ENCODE peak calls at places on chromosomes 3 and 15, in ten cellular contexts. One of them, this sample, is unnamed.

GRCh38 chr3:77467702-77468407 is 428.0 kb downstream of the ROBO2 start:
- DNase-seq in psoas muscle: no peak
- DNase-seq in adrenal gland: no peak
- DNase-seq in SK-N-SH: no peak
- DNase-seq in AG09309: no peak
- DNase-seq in AG10803: peak; percentile 12
- DNase-seq in astrocyte of the spinal cord: no peak
- DNase-seq in fibroblast of the aortic adventitia: no peak
- DNase-seq in NB4: no peak
- DNase-seq in GM23338: no peak
- DNase-seq in this sample: no peak

GRCh38 chr15:42427429-42428223 is 63.3 kb downstream of the ZNF106 start:
- DNase-seq in fibroblast of the aortic adventitia: peak; percentile 94
- DNase-seq in AG10803: peak; percentile 95
- DNase-seq in AG09309: peak; percentile 89
- DNase-seq in SK-N-SH: no peak
- DNase-seq in adrenal gland: no peak
- DNase-seq in GM23338: no peak
- DNase-seq in psoas muscle: no peak
- DNase-seq in NB4: no peak
- DNase-seq in astrocyte of the spinal cord: peak; percentile 87
- DNase-seq in this sample: peak; percentile 75

GRCh38 chr3:10759495-10759894 is 56.5 kb upstream of the SLC6A11 start:
- DNase-seq in astrocyte of the spinal cord: no peak
- DNase-seq in adrenal gland: no peak
- DNase-seq in AG10803: no peak
- DNase-seq in NB4: no peak
- DNase-seq in AG09309: no peak
- DNase-seq in psoas muscle: no peak
- DNase-seq in GM23338: no peak
- DNase-seq in SK-N-SH: no peak
- DNase-seq in fibroblast of the aortic adventitia: no peak
- DNase-seq in this sample: no peak

GRCh38 chr3:189249987-189250386 is 78.2 kb downstream of the TPRG1 start:
- DNase-seq in psoas muscle: no peak
- DNase-seq in NB4: no peak
- DNase-seq in adrenal gland: no peak
- DNase-seq in astrocyte of the spinal cord: no peak
- DNase-seq in GM23338: no peak
- DNase-seq in SK-N-SH: no peak
- DNase-seq in AG10803: no peak
- DNase-seq in fibroblast of the aortic adventitia: no peak
- DNase-seq in AG09309: no peak
- DNase-seq in this sample: no peak

GRCh38 chr15:70766597-70766996 is 3.2 kb upstream of the UACA start:
- DNase-seq in AG09309: no peak
- DNase-seq in AG10803: no peak
- DNase-seq in fibroblast of the aortic adventitia: no peak
- DNase-seq in adrenal gland: no peak
- DNase-seq in psoas muscle: no peak
- DNase-seq in SK-N-SH: no peak
- DNase-seq in astrocyte of the spinal cord: no peak
- DNase-seq in GM23338: no peak
- DNase-seq in NB4: no peak
- DNase-seq in this sample: no peak

GRCh38 chr15:52050416-52050815 is 31.4 kb downstream of the MAPK6 start:
- DNase-seq in NB4: no peak
- DNase-seq in astrocyte of the spinal cord: peak; percentile 38
- DNase-seq in GM23338: no peak
- DNase-seq in adrenal gland: no peak
- DNase-seq in psoas muscle: no peak
- DNase-seq in fibroblast of the aortic adventitia: peak; percentile 33
- DNase-seq in AG10803: peak; percentile 57
- DNase-seq in SK-N-SH: no peak
- DNase-seq in AG09309: no peak
- DNase-seq in this sample: no peak

GRCh38 chr3:152352559-152352958 is 83.8 kb downstream of the MBNL1 start:
- DNase-seq in SK-N-SH: no peak
- DNase-seq in adrenal gland: no peak
- DNase-seq in GM23338: peak; percentile 24
- DNase-seq in AG09309: no peak
- DNase-seq in psoas muscle: no peak
- DNase-seq in astrocyte of the spinal cord: no peak
- DNase-seq in AG10803: peak; percentile 31
- DNase-seq in fibroblast of the aortic adventitia: no peak
- DNase-seq in NB4: no peak
- DNase-seq in this sample: no peak

GRCh38 chr15:70853855-70854668 is at the start of gene LARP6:
- DNase-seq in GM23338: peak; percentile 72
- DNase-seq in SK-N-SH: peak; percentile 96
- DNase-seq in AG09309: no peak
- DNase-seq in adrenal gland: peak; percentile 45
- DNase-seq in AG10803: peak; percentile 53
- DNase-seq in psoas muscle: peak; percentile 68
- DNase-seq in NB4: peak; percentile 9
- DNase-seq in astrocyte of the spinal cord: peak; percentile 76
- DNase-seq in fibroblast of the aortic adventitia: peak; percentile 30
- DNase-seq in this sample: no peak

GRCh38 chr3:126103121-126104027 is 19.4 kb upstream of the SLC41A3 start:
- DNase-seq in GM23338: peak; percentile 61
- DNase-seq in adrenal gland: no peak
- DNase-seq in AG10803: no peak
- DNase-seq in fibroblast of the aortic adventitia: no peak
- DNase-seq in astrocyte of the spinal cord: no peak
- DNase-seq in NB4: peak; percentile 13
- DNase-seq in SK-N-SH: peak; percentile 24
- DNase-seq in AG09309: no peak
- DNase-seq in psoas muscle: no peak
- DNase-seq in this sample: no peak

GRCh38 chr3:126121074-126121473 is 37.1 kb upstream of the SLC41A3 start:
- DNase-seq in astrocyte of the spinal cord: no peak
- DNase-seq in fibroblast of the aortic adventitia: no peak
- DNase-seq in AG09309: no peak
- DNase-seq in GM23338: no peak
- DNase-seq in NB4: no peak
- DNase-seq in AG10803: no peak
- DNase-seq in adrenal gland: no peak
- DNase-seq in psoas muscle: no peak
- DNase-seq in SK-N-SH: no peak
- DNase-seq in this sample: no peak

GRCh38 chr3:101868534-101869464 is 19.5 kb downstream of the NFKBIZ start:
- DNase-seq in NB4: no peak
- DNase-seq in adrenal gland: no peak
- DNase-seq in AG09309: no peak
- DNase-seq in fibroblast of the aortic adventitia: peak; percentile 94
- DNase-seq in GM23338: no peak
- DNase-seq in AG10803: no peak
- DNase-seq in SK-N-SH: no peak
- DNase-seq in astrocyte of the spinal cord: peak; percentile 75
- DNase-seq in psoas muscle: no peak
- DNase-seq in this sample: peak; percentile 74

GRCh38 chr15:26134812-26135211 is 271.7 kb upstream of the ATP10A start:
- DNase-seq in adrenal gland: no peak
- DNase-seq in astrocyte of the spinal cord: no peak
- DNase-seq in NB4: no peak
- DNase-seq in fibroblast of the aortic adventitia: no peak
- DNase-seq in AG09309: no peak
- DNase-seq in GM23338: peak; percentile 57
- DNase-seq in AG10803: no peak
- DNase-seq in psoas muscle: no peak
- DNase-seq in SK-N-SH: no peak
- DNase-seq in this sample: no peak

DNA sequence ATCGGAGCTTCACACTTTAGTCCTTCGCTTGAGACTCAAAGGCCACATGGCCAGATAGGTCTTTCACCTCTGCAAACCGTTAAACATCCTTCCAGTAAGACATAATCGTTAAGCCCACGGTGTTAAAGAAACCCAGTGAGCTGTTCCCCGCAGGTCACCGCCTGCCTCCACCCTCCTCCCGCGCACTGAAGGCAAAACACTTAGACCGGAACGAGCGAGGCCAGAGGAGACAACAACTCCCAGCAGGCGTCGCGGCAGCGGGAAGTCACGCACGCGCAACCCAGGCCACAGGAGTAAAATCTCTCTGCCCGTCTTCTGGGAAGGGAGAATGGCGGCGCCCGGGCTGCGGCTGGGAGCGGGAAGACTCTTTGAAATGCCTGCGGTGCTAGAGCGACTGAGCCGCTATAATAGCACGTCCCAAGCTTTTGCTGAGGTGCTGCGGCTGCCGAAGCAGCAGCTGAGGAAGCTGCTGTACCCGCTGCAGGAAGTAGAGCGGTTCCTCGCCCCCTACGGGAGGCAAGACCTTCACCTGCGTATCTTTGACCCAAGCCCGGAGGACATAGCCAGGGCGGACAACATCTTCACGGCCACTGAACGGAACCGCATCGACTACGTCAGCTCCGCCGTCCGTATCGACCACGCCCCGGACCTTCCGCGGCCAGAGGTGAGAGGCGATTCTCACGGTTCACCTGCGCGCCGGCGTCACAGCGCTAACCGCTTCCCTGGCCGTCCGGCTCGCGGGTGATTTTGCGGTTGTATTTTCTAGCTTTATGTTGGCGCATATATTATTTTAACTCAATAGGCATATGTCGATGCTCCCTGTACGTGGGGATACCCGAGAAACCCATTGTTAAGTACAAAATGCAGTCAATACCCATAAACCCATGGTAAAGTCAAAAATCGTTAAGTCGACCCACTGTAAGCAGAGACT is at the start of gene GTPBP8:
- DNase-seq in SK-N-SH: peak; percentile 87
- DNase-seq in GM23338: peak; percentile 95
- DNase-seq in psoas muscle: peak; percentile 92
- DNase-seq in adrenal gland: peak; percentile 92
- DNase-seq in fibroblast of the aortic adventitia: peak; percentile 85
- DNase-seq in AG10803: peak; percentile 85
- DNase-seq in AG09309: peak; percentile 46
- DNase-seq in NB4: peak; percentile 93
- DNase-seq in astrocyte of the spinal cord: peak; percentile 87
- DNase-seq in this sample: peak; percentile 73
- TF ChIP-seq CTCF in SK-N-SH: peak; percentile 25
- TF ChIP-seq CTCF in GM23338: no peak
- TF ChIP-seq CTCF in psoas muscle: no peak
- TF ChIP-seq CTCF in adrenal gland: no peak
- TF ChIP-seq CTCF in fibroblast of the aortic adventitia: peak; percentile 16
- TF ChIP-seq CTCF in AG10803: peak; percentile 6
- TF ChIP-seq CTCF in AG09309: peak; percentile 8
- TF ChIP-seq CTCF in NB4: no peak
- TF ChIP-seq CTCF in astrocyte of the spinal cord: no peak
- TF ChIP-seq CTCF in this sample: no peak

GRCh38 chr3:15452156-15452555 is 24.8 kb downstream of the EAF1 start:
- DNase-seq in psoas muscle: no peak
- DNase-seq in AG10803: no peak
- DNase-seq in SK-N-SH: no peak
- DNase-seq in fibroblast of the aortic adventitia: no peak
- DNase-seq in astrocyte of the spinal cord: no peak
- DNase-seq in GM23338: no peak
- DNase-seq in NB4: no peak
- DNase-seq in adrenal gland: no peak
- DNase-seq in AG09309: no peak
- DNase-seq in this sample: no peak

GRCh38 chr3:15453501-15453900 is 26.1 kb downstream of the EAF1 start:
- DNase-seq in AG09309: no peak
- DNase-seq in GM23338: no peak
- DNase-seq in AG10803: no peak
- DNase-seq in psoas muscle: no peak
- DNase-seq in NB4: no peak
- DNase-seq in SK-N-SH: no peak
- DNase-seq in astrocyte of the spinal cord: no peak
- DNase-seq in adrenal gland: no peak
- DNase-seq in fibroblast of the aortic adventitia: no peak
- DNase-seq in this sample: no peak

GRCh38 chr3:15453991-15454625 is 26.7 kb downstream of the EAF1 start:
- DNase-seq in SK-N-SH: no peak
- DNase-seq in fibroblast of the aortic adventitia: no peak
- DNase-seq in astrocyte of the spinal cord: no peak
- DNase-seq in AG09309: no peak
- DNase-seq in NB4: peak; percentile 12
- DNase-seq in AG10803: no peak
- DNase-seq in psoas muscle: no peak
- DNase-seq in adrenal gland: no peak
- DNase-seq in GM23338: no peak
- DNase-seq in this sample: no peak

GRCh38 chr3:15452961-15453360 is 25.6 kb downstream of the EAF1 start:
- DNase-seq in astrocyte of the spinal cord: no peak
- DNase-seq in fibroblast of the aortic adventitia: no peak
- DNase-seq in adrenal gland: no peak
- DNase-seq in GM23338: no peak
- DNase-seq in AG10803: no peak
- DNase-seq in SK-N-SH: no peak
- DNase-seq in psoas muscle: no peak
- DNase-seq in AG09309: no peak
- DNase-seq in NB4: no peak
- DNase-seq in this sample: no peak

GRCh38 chr3:15454965-15455364 is 27.6 kb downstream of the EAF1 start:
- DNase-seq in AG09309: no peak
- DNase-seq in astrocyte of the spinal cord: no peak
- DNase-seq in NB4: no peak
- DNase-seq in GM23338: no peak
- DNase-seq in psoas muscle: no peak
- DNase-seq in AG10803: no peak
- DNase-seq in SK-N-SH: no peak
- DNase-seq in fibroblast of the aortic adventitia: no peak
- DNase-seq in adrenal gland: no peak
- DNase-seq in this sample: no peak
- H3K4me3 ChIP-seq in AG09309: no peak overlapping the region
- H3K4me3 ChIP-seq in astrocyte of the spinal cord: no peak overlapping the region
- H3K4me3 ChIP-seq in NB4: no peak overlapping the region
- H3K4me3 ChIP-seq in GM23338: no peak overlapping the region
- H3K4me3 ChIP-seq in psoas muscle: no peak overlapping the region
- H3K4me3 ChIP-seq in AG10803: no peak overlapping the region
- H3K4me3 ChIP-seq in SK-N-SH: no peak overlapping the region
- H3K4me3 ChIP-seq in fibroblast of the aortic adventitia: no peak overlapping the region
- H3K4me3 ChIP-seq in adrenal gland: no peak overlapping the region
- H3K4me3 ChIP-seq in this sample: no peak overlapping the region

GRCh38 chr3:55481918-55482495 is 5.1 kb downstream of the WNT5A start:
- DNase-seq in psoas muscle: peak; percentile 25
- DNase-seq in GM23338: peak; percentile 64
- DNase-seq in AG09309: no peak
- DNase-seq in AG10803: peak; percentile 78
- DNase-seq in NB4: no peak
- DNase-seq in astrocyte of the spinal cord: peak; percentile 62
- DNase-seq in fibroblast of the aortic adventitia: no peak
- DNase-seq in SK-N-SH: no peak
- DNase-seq in adrenal gland: no peak
- DNase-seq in this sample: no peak
- TF ChIP-seq CTCF in psoas muscle: no peak
- TF ChIP-seq CTCF in GM23338: no peak
- TF ChIP-seq CTCF in AG09309: peak; percentile 39
- TF ChIP-seq CTCF in AG10803: peak; percentile 32
- TF ChIP-seq CTCF in NB4: no peak
- TF ChIP-seq CTCF in astrocyte of the spinal cord: peak; percentile 23
- TF ChIP-seq CTCF in fibroblast of the aortic adventitia: peak; percentile 26
- TF ChIP-seq CTCF in SK-N-SH: no peak
- TF ChIP-seq CTCF in adrenal gland: no peak
- TF ChIP-seq CTCF in this sample: peak; percentile 47

DNA sequence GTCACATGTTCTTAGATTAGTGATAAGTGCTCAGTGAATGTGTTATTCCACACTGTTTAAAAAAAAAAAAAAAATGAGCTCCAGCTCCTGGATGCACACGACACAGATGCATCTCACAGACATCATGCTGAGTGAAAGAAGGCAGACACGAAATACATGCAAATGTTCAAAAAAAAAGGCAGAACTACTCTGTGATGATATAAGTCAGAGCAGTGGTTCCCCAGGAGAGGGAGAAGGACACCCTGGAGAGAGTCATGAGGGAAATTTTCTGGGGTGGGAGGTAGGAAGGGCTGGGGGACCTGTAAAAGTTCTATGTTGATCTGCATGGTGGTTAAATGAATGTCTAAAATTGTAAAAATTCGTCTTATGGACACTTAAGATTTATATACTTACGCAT is 4.3 kb downstream of the CSRNP1 start:
- DNase-seq in astrocyte of the spinal cord: no peak
- DNase-seq in adrenal gland: no peak
- DNase-seq in AG09309: no peak
- DNase-seq in SK-N-SH: no peak
- DNase-seq in AG10803: no peak
- DNase-seq in NB4: no peak
- DNase-seq in psoas muscle: no peak
- DNase-seq in GM23338: no peak
- DNase-seq in fibroblast of the aortic adventitia: no peak
- DNase-seq in this sample: no peak
- H3K4me3 ChIP-seq in astrocyte of the spinal cord: no peak overlapping the region
- H3K4me3 ChIP-seq in adrenal gland: no peak overlapping the region
- H3K4me3 ChIP-seq in AG09309: no peak overlapping the region
- H3K4me3 ChIP-seq in SK-N-SH: no peak overlapping the region
- H3K4me3 ChIP-seq in AG10803: no peak overlapping the region
- H3K4me3 ChIP-seq in NB4: no peak overlapping the region
- H3K4me3 ChIP-seq in psoas muscle: peak overlapping the region; percentile 93
- H3K4me3 ChIP-seq in GM23338: no peak overlapping the region
- H3K4me3 ChIP-seq in fibroblast of the aortic adventitia: no peak overlapping the region
- H3K4me3 ChIP-seq in this sample: no peak overlapping the region